ENCODE peak calls at places on chromosomes 11 and 22, in six cellular contexts. One of them, this sample, is unnamed.

GRCh38 chr11:116542386-116542785 is 230.4 kb downstream of the BUD13 start:
- DNase-seq in A549: no peak
- DNase-seq in endodermal cell: no peak
- DNase-seq in choroid plexus epithelial cell: no peak
- DNase-seq in lower leg skin: no peak
- DNase-seq in testis: no peak
- DNase-seq in this sample: no peak

GRCh38 chr11:12192796-12193514 is 82.6 kb downstream of the MICAL2 start:
- DNase-seq in A549: no peak
- DNase-seq in endodermal cell: no peak
- DNase-seq in choroid plexus epithelial cell: no peak
- DNase-seq in lower leg skin: no peak
- DNase-seq in testis: no peak
- DNase-seq in this sample: no peak

GRCh38 chr11:107691003-107691402 is 20.9 kb downstream of the SLN start:
- DNase-seq in A549: no peak
- DNase-seq in endodermal cell: no peak
- DNase-seq in choroid plexus epithelial cell: no peak
- DNase-seq in lower leg skin: no peak
- DNase-seq in testis: no peak
- DNase-seq in this sample: peak

GRCh38 chr11:28913883-28914282 is 805.7 kb downstream of the METTL15 start:
- DNase-seq in A549: no peak
- DNase-seq in endodermal cell: no peak
- DNase-seq in choroid plexus epithelial cell: no peak
- DNase-seq in lower leg skin: no peak
- DNase-seq in testis: no peak
- DNase-seq in this sample: no peak

GRCh38 chr11:30358569-30358968 is 35.7 kb downstream of the ARL14EP start:
- DNase-seq in A549: no peak
- DNase-seq in endodermal cell: no peak
- DNase-seq in choroid plexus epithelial cell: no peak
- DNase-seq in lower leg skin: no peak
- DNase-seq in testis: peak
- DNase-seq in this sample: no peak

GRCh38 chr11:102110761-102111010 is 439 bp downstream of the YAP1 start:
- DNase-seq in A549: no peak
- DNase-seq in endodermal cell: no peak
- DNase-seq in choroid plexus epithelial cell: no peak
- DNase-seq in lower leg skin: no peak
- DNase-seq in testis: no peak
- DNase-seq in this sample: no peak

GRCh38 chr11:64582885-64583284 is 8.1 kb upstream of the SLC22A12 start:
- DNase-seq in A549: no peak
- DNase-seq in endodermal cell: no peak
- DNase-seq in choroid plexus epithelial cell: no peak
- DNase-seq in lower leg skin: no peak
- DNase-seq in testis: no peak
- DNase-seq in this sample: no peak

GRCh38 chr11:100735949-100736675 is 49.0 kb downstream of the ARHGAP42 start:
- DNase-seq in A549: peak
- DNase-seq in endodermal cell: peak
- DNase-seq in choroid plexus epithelial cell: peak
- DNase-seq in lower leg skin: no peak
- DNase-seq in testis: no peak
- DNase-seq in this sample: no peak

GRCh38 chr11:1520209-1520986 is 33.8 kb upstream of the MOB2 start:
- DNase-seq in A549: no peak
- DNase-seq in endodermal cell: no peak
- DNase-seq in choroid plexus epithelial cell: peak
- DNase-seq in lower leg skin: no peak
- DNase-seq in testis: no peak
- DNase-seq in this sample: no peak

GRCh38 chr22:29377979-29378378 is 10.4 kb downstream of the AP1B1 start:
- DNase-seq in A549: no peak
- DNase-seq in endodermal cell: no peak
- DNase-seq in choroid plexus epithelial cell: no peak
- DNase-seq in lower leg skin: no peak
- DNase-seq in testis: no peak
- DNase-seq in this sample: no peak

GRCh38 chr22:23375031-23375827 is 194.9 kb downstream of the BCR start:
- DNase-seq in A549: no peak
- DNase-seq in endodermal cell: peak
- DNase-seq in choroid plexus epithelial cell: no peak
- DNase-seq in lower leg skin: peak
- DNase-seq in testis: no peak
- DNase-seq in this sample: no peak

GRCh38 chr22:23377767-23378166 is 197.5 kb downstream of the BCR start:
- DNase-seq in A549: no peak
- DNase-seq in endodermal cell: peak
- DNase-seq in choroid plexus epithelial cell: no peak
- DNase-seq in lower leg skin: no peak
- DNase-seq in testis: no peak
- DNase-seq in this sample: no peak

GRCh38 chr22:23373601-23374000 is 193.3 kb downstream of the BCR start:
- DNase-seq in A549: no peak
- DNase-seq in endodermal cell: peak
- DNase-seq in choroid plexus epithelial cell: no peak
- DNase-seq in lower leg skin: peak
- DNase-seq in testis: no peak
- DNase-seq in this sample: no peak

GRCh38 chr22:23380230-23380573 is 199.9 kb downstream of the IGLL1 start:
- DNase-seq in A549: no peak
- DNase-seq in endodermal cell: no peak
- DNase-seq in choroid plexus epithelial cell: peak
- DNase-seq in lower leg skin: no peak
- DNase-seq in testis: no peak
- DNase-seq in this sample: no peak

DNA sequence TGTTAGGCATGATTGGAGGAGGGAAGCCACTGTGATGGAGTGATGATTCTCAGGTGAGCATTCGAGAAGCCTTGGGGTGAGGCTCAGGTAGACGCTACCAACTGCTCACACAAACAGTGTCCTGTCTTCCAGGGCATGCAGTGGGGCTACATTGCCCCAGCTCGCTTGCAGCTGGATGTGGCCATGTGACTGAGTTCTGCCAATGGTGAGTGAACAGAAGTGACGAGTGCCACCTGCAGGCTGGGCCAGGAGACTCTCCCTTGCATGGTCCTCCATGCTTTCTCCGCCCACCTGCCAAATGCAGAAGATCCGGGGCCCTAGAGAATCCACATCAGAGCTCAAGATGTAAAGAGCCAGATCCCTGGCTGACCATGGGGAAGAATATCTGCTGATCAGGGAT is 195.9 kb downstream of the BCR start:
- DNase-seq in A549: peak
- DNase-seq in endodermal cell: peak
- DNase-seq in choroid plexus epithelial cell: peak
- DNase-seq in lower leg skin: peak
- DNase-seq in testis: no peak
- DNase-seq in this sample: peak
- TF ChIP-seq CTCF in A549: peak
- TF ChIP-seq CTCF in endodermal cell: peak
- TF ChIP-seq CTCF in choroid plexus epithelial cell: peak
- TF ChIP-seq CTCF in lower leg skin: no peak
- TF ChIP-seq CTCF in testis: no peak
- TF ChIP-seq CTCF in this sample: peak

GRCh38 chr22:19479358-19480172 is at the start of gene CDC45:
- DNase-seq in A549: peak
- DNase-seq in endodermal cell: peak
- DNase-seq in choroid plexus epithelial cell: peak
- DNase-seq in lower leg skin: peak
- DNase-seq in testis: peak
- DNase-seq in this sample: peak

GRCh38 chr22:19482297-19482696 is 2.6 kb downstream of the CDC45 start:
- DNase-seq in A549: no peak
- DNase-seq in endodermal cell: no peak
- DNase-seq in choroid plexus epithelial cell: no peak
- DNase-seq in lower leg skin: no peak
- DNase-seq in testis: no peak
- DNase-seq in this sample: no peak

GRCh38 chr22:19478466-19479357 is at the start of gene UFD1:
- DNase-seq in A549: peak
- DNase-seq in endodermal cell: peak
- DNase-seq in choroid plexus epithelial cell: peak
- DNase-seq in lower leg skin: peak
- DNase-seq in testis: peak
- DNase-seq in this sample: peak

GRCh38 chr22:19480173-19480568 is 451 bp downstream of the CDC45 start:
- DNase-seq in A549: no peak
- DNase-seq in endodermal cell: no peak
- DNase-seq in choroid plexus epithelial cell: no peak
- DNase-seq in lower leg skin: no peak
- DNase-seq in testis: no peak
- DNase-seq in this sample: no peak

DNA sequence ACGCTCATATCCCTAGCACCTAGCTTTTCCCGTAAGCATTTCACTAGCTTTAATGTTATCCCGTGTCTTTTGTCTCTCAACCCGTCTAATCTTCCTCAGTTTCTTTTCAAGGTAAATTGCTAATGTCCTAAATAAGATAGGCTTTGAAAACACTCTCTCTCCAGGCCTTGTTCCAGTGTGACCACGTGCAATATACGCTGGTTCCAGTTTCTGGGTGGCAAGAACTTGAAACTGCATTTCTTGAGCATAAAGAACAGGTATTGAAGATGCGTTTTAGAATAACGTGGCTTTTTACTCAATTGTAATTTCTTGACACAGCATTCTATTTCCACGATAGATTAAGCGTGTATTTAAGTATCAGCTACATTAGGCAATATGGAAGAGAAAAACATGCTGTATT is 1.1 kb downstream of the CDC45 start:
- DNase-seq in A549: no peak
- DNase-seq in endodermal cell: no peak
- DNase-seq in choroid plexus epithelial cell: no peak
- DNase-seq in lower leg skin: no peak
- DNase-seq in testis: no peak
- DNase-seq in this sample: no peak
- H3K4me3 ChIP-seq in A549: peak
- H3K4me3 ChIP-seq in endodermal cell: peak
- H3K4me3 ChIP-seq in choroid plexus epithelial cell: no peak
- H3K4me3 ChIP-seq in lower leg skin: no peak
- H3K4me3 ChIP-seq in testis: no peak
- H3K4me3 ChIP-seq in this sample: peak

GRCh38 chr11:67276821-67277230 is 10.6 kb downstream of the GRK2 start:
- DNase-seq in A549: no peak
- DNase-seq in endodermal cell: peak
- DNase-seq in choroid plexus epithelial cell: peak
- DNase-seq in lower leg skin: no peak
- DNase-seq in testis: no peak
- DNase-seq in this sample: peak
- TF ChIP-seq CTCF in A549: no peak
- TF ChIP-seq CTCF in endodermal cell: peak
- TF ChIP-seq CTCF in choroid plexus epithelial cell: peak
- TF ChIP-seq CTCF in lower leg skin: no peak
- TF ChIP-seq CTCF in testis: no peak
- TF ChIP-seq CTCF in this sample: peak

GRCh38 chr11:41459602-41460405 is at the start of gene LRRC4C:
- DNase-seq in A549: no peak
- DNase-seq in endodermal cell: no peak
- DNase-seq in choroid plexus epithelial cell: no peak
- DNase-seq in lower leg skin: no peak
- DNase-seq in testis: no peak
- DNase-seq in this sample: no peak

GRCh38 chr11:41451011-41451410 is 8.4 kb downstream of the LRRC4C start:
- DNase-seq in A549: no peak
- DNase-seq in endodermal cell: no peak
- DNase-seq in choroid plexus epithelial cell: no peak
- DNase-seq in lower leg skin: no peak
- DNase-seq in testis: no peak
- DNase-seq in this sample: no peak

GRCh38 chr11:41457216-41458014 is 2.0 kb downstream of the LRRC4C start:
- DNase-seq in A549: no peak
- DNase-seq in endodermal cell: no peak
- DNase-seq in choroid plexus epithelial cell: no peak
- DNase-seq in lower leg skin: no peak
- DNase-seq in testis: no peak
- DNase-seq in this sample: no peak

GRCh38 chr11:41461057-41461681 is 1.7 kb upstream of the LRRC4C start:
- DNase-seq in A549: no peak
- DNase-seq in endodermal cell: no peak
- DNase-seq in choroid plexus epithelial cell: peak
- DNase-seq in lower leg skin: no peak
- DNase-seq in testis: no peak
- DNase-seq in this sample: peak

DNA sequence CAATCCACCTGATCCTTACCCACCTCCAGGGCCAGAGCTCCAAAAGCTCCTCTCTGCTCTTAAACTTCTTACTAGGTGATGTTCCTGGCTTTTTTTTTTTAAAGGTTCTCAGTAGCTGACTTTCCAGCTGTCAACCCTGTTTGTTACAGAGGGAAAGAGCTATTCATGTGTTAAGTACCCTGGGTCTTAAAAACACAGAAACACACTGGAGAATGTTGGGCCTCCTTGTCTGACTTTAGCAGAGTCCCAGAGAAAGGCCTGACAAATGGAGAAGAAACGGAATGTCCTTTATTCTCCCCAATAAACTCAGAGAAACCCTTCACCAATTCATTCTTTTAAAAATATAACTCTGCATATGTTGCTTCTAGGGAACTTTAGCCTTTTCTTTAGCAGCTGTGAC is 3.2 kb downstream of the LRRC4C start:
- DNase-seq in A549: no peak
- DNase-seq in endodermal cell: no peak
- DNase-seq in choroid plexus epithelial cell: no peak
- DNase-seq in lower leg skin: no peak
- DNase-seq in testis: no peak
- DNase-seq in this sample: no peak
- H3K4me3 ChIP-seq in A549: no peak
- H3K4me3 ChIP-seq in endodermal cell: no peak
- H3K4me3 ChIP-seq in choroid plexus epithelial cell: no peak
- H3K4me3 ChIP-seq in lower leg skin: no peak
- H3K4me3 ChIP-seq in testis: no peak
- H3K4me3 ChIP-seq in this sample: no peak

GRCh38 chr11:126920833-126921232 is 79.7 kb downstream of the KIRREL3 start:
- DNase-seq in A549: no peak
- DNase-seq in endodermal cell: no peak
- DNase-seq in choroid plexus epithelial cell: no peak
- DNase-seq in lower leg skin: no peak
- DNase-seq in testis: no peak
- DNase-seq in this sample: no peak
- TF ChIP-seq CTCF in A549: no peak
- TF ChIP-seq CTCF in endodermal cell: peak
- TF ChIP-seq CTCF in choroid plexus epithelial cell: no peak
- TF ChIP-seq CTCF in lower leg skin: no peak
- TF ChIP-seq CTCF in testis: no peak
- TF ChIP-seq CTCF in this sample: no peak

DNA sequence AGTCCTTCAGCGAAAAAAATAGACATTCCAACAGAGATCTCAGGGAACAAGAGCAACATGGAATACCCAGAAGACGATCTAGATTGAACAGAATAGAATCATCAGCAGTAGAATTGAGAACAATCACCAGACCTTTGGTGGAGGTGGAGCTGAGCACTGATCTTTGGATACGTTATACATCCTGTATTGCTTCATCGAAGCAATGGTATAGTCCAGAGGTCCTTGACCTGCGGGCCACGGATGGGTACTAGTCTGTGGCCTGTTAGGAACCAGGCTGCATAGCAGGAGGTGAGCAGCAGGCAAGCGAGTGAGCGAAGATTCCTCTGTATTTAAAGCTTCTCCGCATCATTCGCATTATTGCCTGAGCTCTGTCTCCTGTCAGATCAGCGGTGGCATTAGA is 17.6 kb downstream of the LRRC55 start:
- DNase-seq in A549: no peak
- DNase-seq in endodermal cell: no peak
- DNase-seq in choroid plexus epithelial cell: no peak
- DNase-seq in lower leg skin: no peak
- DNase-seq in testis: no peak
- DNase-seq in this sample: no peak
- H3K4me3 ChIP-seq in A549: no peak
- H3K4me3 ChIP-seq in endodermal cell: no peak
- H3K4me3 ChIP-seq in choroid plexus epithelial cell: no peak
- H3K4me3 ChIP-seq in lower leg skin: no peak
- H3K4me3 ChIP-seq in testis: no peak
- H3K4me3 ChIP-seq in this sample: no peak

This sample was measured in fibroblast of mammary gland.